ENCODE peak calls at places on chromosome 11, in five cellular contexts. One of them, this sample, is unnamed.
A peak's percentile ranks its signal among the peaks of the same experiment; 100 is the strongest.

GRCh38 chr11:113134605-113135004 is 173.4 kb downstream of the NCAM1 start:
- DNase-seq in PC-3: no peak
- DNase-seq in LHCN-M2: no peak
- DNase-seq in activated T-cell treated with anti-CD3 and anti-CD28 coated beads for 1 hour: no peak
- DNase-seq in lower lobe of right lung: no peak
- DNase-seq in this sample: no peak

GRCh38 chr11:64306876-64307622 is 1.7 kb downstream of the ESRRA start:
- DNase-seq in activated T-cell treated with anti-CD3 and anti-CD28 coated beads for 1 hour: no peak
- DNase-seq in LHCN-M2: peak; percentile 35
- DNase-seq in PC-3: no peak
- DNase-seq in lower lobe of right lung: peak; percentile 74
- DNase-seq in this sample: no peak

GRCh38 chr11:64787526-64788320 is 9.4 kb upstream of the SF1 start:
- DNase-seq in LHCN-M2: peak; percentile 36
- DNase-seq in lower lobe of right lung: peak; percentile 78
- DNase-seq in activated T-cell treated with anti-CD3 and anti-CD28 coated beads for 1 hour: peak; percentile 51
- DNase-seq in PC-3: peak; percentile 64
- DNase-seq in this sample: no peak

GRCh38 chr11:104705475-104706195 is 192.6 kb downstream of the CASP12 start:
- DNase-seq in PC-3: peak; percentile 12
- DNase-seq in activated T-cell treated with anti-CD3 and anti-CD28 coated beads for 1 hour: peak; percentile 43
- DNase-seq in LHCN-M2: peak; percentile 26
- DNase-seq in lower lobe of right lung: peak; percentile 35
- DNase-seq in this sample: peak; percentile 14

GRCh38 chr11:65491614-65492386 is 7.0 kb upstream of the MALAT1 start:
- DNase-seq in PC-3: peak; percentile 94
- DNase-seq in activated T-cell treated with anti-CD3 and anti-CD28 coated beads for 1 hour: no peak
- DNase-seq in LHCN-M2: peak; percentile 93
- DNase-seq in lower lobe of right lung: peak; percentile 88
- DNase-seq in this sample: peak; percentile 87

GRCh38 chr11:36567684-36568083 is at the start of gene RAG1:
- DNase-seq in activated T-cell treated with anti-CD3 and anti-CD28 coated beads for 1 hour: no peak
- DNase-seq in LHCN-M2: no peak
- DNase-seq in lower lobe of right lung: no peak
- DNase-seq in PC-3: no peak
- DNase-seq in this sample: no peak

GRCh38 chr11:123217897-123218296 is 22.8 kb upstream of the CLMP start:
- DNase-seq in LHCN-M2: no peak
- DNase-seq in PC-3: no peak
- DNase-seq in lower lobe of right lung: no peak
- DNase-seq in activated T-cell treated with anti-CD3 and anti-CD28 coated beads for 1 hour: no peak
- DNase-seq in this sample: no peak

GRCh38 chr11:108965602-108966001 is 300.7 kb downstream of the DDX10 start:
- DNase-seq in lower lobe of right lung: no peak
- DNase-seq in activated T-cell treated with anti-CD3 and anti-CD28 coated beads for 1 hour: no peak
- DNase-seq in PC-3: no peak
- DNase-seq in LHCN-M2: peak; percentile 70
- DNase-seq in this sample: no peak

GRCh38 chr11:77449060-77449521 is 24.8 kb downstream of the PAK1 start:
- DNase-seq in activated T-cell treated with anti-CD3 and anti-CD28 coated beads for 1 hour: no peak
- DNase-seq in lower lobe of right lung: no peak
- DNase-seq in PC-3: no peak
- DNase-seq in LHCN-M2: no peak
- DNase-seq in this sample: no peak

GRCh38 chr11:28666632-28667031 is 558.4 kb downstream of the METTL15 start:
- DNase-seq in lower lobe of right lung: no peak
- DNase-seq in PC-3: no peak
- DNase-seq in LHCN-M2: no peak
- DNase-seq in activated T-cell treated with anti-CD3 and anti-CD28 coated beads for 1 hour: no peak
- DNase-seq in this sample: no peak

GRCh38 chr11:9076661-9077060 is 14.7 kb downstream of the SCUBE2 start:
- DNase-seq in PC-3: peak; percentile 59
- DNase-seq in activated T-cell treated with anti-CD3 and anti-CD28 coated beads for 1 hour: no peak
- DNase-seq in LHCN-M2: no peak
- DNase-seq in lower lobe of right lung: no peak
- DNase-seq in this sample: no peak

GRCh38 chr11:96109265-96110030 is 185.5 kb upstream of the MTMR2 start:
- DNase-seq in PC-3: no peak
- DNase-seq in lower lobe of right lung: no peak
- DNase-seq in LHCN-M2: no peak
- DNase-seq in activated T-cell treated with anti-CD3 and anti-CD28 coated beads for 1 hour: no peak
- DNase-seq in this sample: no peak

GRCh38 chr11:121582296-121582695 is 129.5 kb upstream of the SORL1-AS1 start:
- DNase-seq in PC-3: no peak
- DNase-seq in lower lobe of right lung: no peak
- DNase-seq in activated T-cell treated with anti-CD3 and anti-CD28 coated beads for 1 hour: no peak
- DNase-seq in LHCN-M2: no peak
- DNase-seq in this sample: no peak

GRCh38 chr11:103326070-103326794 is 217.0 kb downstream of the DYNC2H1 start:
- DNase-seq in lower lobe of right lung: no peak
- DNase-seq in activated T-cell treated with anti-CD3 and anti-CD28 coated beads for 1 hour: no peak
- DNase-seq in LHCN-M2: peak; percentile 80
- DNase-seq in PC-3: peak; percentile 92
- DNase-seq in this sample: no peak

GRCh38 chr11:7595016-7595869 is 78.1 kb downstream of the CYB5R2 start:
- DNase-seq in PC-3: no peak
- DNase-seq in activated T-cell treated with anti-CD3 and anti-CD28 coated beads for 1 hour: no peak
- DNase-seq in LHCN-M2: no peak
- DNase-seq in lower lobe of right lung: no peak
- DNase-seq in this sample: no peak

GRCh38 chr11:7543302-7543701 is 29.5 kb downstream of the PPFIBP2 start:
- DNase-seq in LHCN-M2: no peak
- DNase-seq in activated T-cell treated with anti-CD3 and anti-CD28 coated beads for 1 hour: no peak
- DNase-seq in lower lobe of right lung: no peak
- DNase-seq in PC-3: no peak
- DNase-seq in this sample: no peak

GRCh38 chr11:16921019-16921418 is 93.2 kb downstream of the PLEKHA7 start:
- DNase-seq in PC-3: no peak
- DNase-seq in lower lobe of right lung: no peak
- DNase-seq in activated T-cell treated with anti-CD3 and anti-CD28 coated beads for 1 hour: no peak
- DNase-seq in LHCN-M2: no peak
- DNase-seq in this sample: no peak

GRCh38 chr11:16505481-16505880 is 149.1 kb upstream of the SOX6 start:
- DNase-seq in activated T-cell treated with anti-CD3 and anti-CD28 coated beads for 1 hour: no peak
- DNase-seq in LHCN-M2: no peak
- DNase-seq in PC-3: no peak
- DNase-seq in lower lobe of right lung: no peak
- DNase-seq in this sample: no peak

GRCh38 chr11:92861641-92862040 is 107.8 kb upstream of the MTNR1B start:
- DNase-seq in LHCN-M2: no peak
- DNase-seq in lower lobe of right lung: no peak
- DNase-seq in PC-3: no peak
- DNase-seq in activated T-cell treated with anti-CD3 and anti-CD28 coated beads for 1 hour: no peak
- DNase-seq in this sample: no peak

GRCh38 chr11:46529086-46529905 is 64.5 kb downstream of the AMBRA1 start:
- DNase-seq in lower lobe of right lung: peak; percentile 64
- DNase-seq in activated T-cell treated with anti-CD3 and anti-CD28 coated beads for 1 hour: peak; percentile 67
- DNase-seq in PC-3: peak; percentile 65
- DNase-seq in LHCN-M2: peak; percentile 44
- DNase-seq in this sample: peak; percentile 30

GRCh38 chr11:130637566-130637965 is 189.1 kb downstream of the ADAMTS15 start:
- DNase-seq in PC-3: no peak
- DNase-seq in activated T-cell treated with anti-CD3 and anti-CD28 coated beads for 1 hour: no peak
- DNase-seq in lower lobe of right lung: no peak
- DNase-seq in LHCN-M2: no peak
- DNase-seq in this sample: no peak

GRCh38 chr11:66315921-66316811 is 678 bp downstream of the CD248 start:
- DNase-seq in LHCN-M2: no peak
- DNase-seq in PC-3: no peak
- DNase-seq in activated T-cell treated with anti-CD3 and anti-CD28 coated beads for 1 hour: no peak
- DNase-seq in lower lobe of right lung: no peak
- DNase-seq in this sample: peak; percentile 38

GRCh38 chr11:62048101-62048500 is 75.7 kb upstream of the INCENP start:
- DNase-seq in lower lobe of right lung: no peak
- DNase-seq in PC-3: peak; percentile 61
- DNase-seq in activated T-cell treated with anti-CD3 and anti-CD28 coated beads for 1 hour: no peak
- DNase-seq in LHCN-M2: no peak
- DNase-seq in this sample: no peak

GRCh38 chr11:47175746-47176327 is 842 bp downstream of the ARFGAP2 start:
- DNase-seq in activated T-cell treated with anti-CD3 and anti-CD28 coated beads for 1 hour: no peak
- DNase-seq in LHCN-M2: no peak
- DNase-seq in lower lobe of right lung: no peak
- DNase-seq in PC-3: peak; percentile 13
- DNase-seq in this sample: no peak

GRCh38 chr11:72736452-72737069 is 15.6 kb downstream of the ARAP1 start:
- DNase-seq in PC-3: peak; percentile 85
- DNase-seq in activated T-cell treated with anti-CD3 and anti-CD28 coated beads for 1 hour: peak; percentile 40
- DNase-seq in lower lobe of right lung: peak; percentile 86
- DNase-seq in LHCN-M2: peak; percentile 65
- DNase-seq in this sample: no peak

GRCh38 chr11:747176-748006 is at the start of gene TALDO1:
- DNase-seq in lower lobe of right lung: peak; percentile 96
- DNase-seq in activated T-cell treated with anti-CD3 and anti-CD28 coated beads for 1 hour: peak; percentile 70
- DNase-seq in LHCN-M2: peak; percentile 76
- DNase-seq in PC-3: peak; percentile 86
- DNase-seq in this sample: peak; percentile 86

GRCh38 chr11:134370526-134371435 is 39.0 kb downstream of the GLB1L2 start:
- DNase-seq in LHCN-M2: no peak
- DNase-seq in activated T-cell treated with anti-CD3 and anti-CD28 coated beads for 1 hour: no peak
- DNase-seq in PC-3: no peak
- DNase-seq in lower lobe of right lung: peak; percentile 14
- DNase-seq in this sample: no peak

GRCh38 chr11:27820249-27820648 is 120.0 kb upstream of the BDNF start:
- DNase-seq in LHCN-M2: no peak
- DNase-seq in lower lobe of right lung: no peak
- DNase-seq in activated T-cell treated with anti-CD3 and anti-CD28 coated beads for 1 hour: no peak
- DNase-seq in PC-3: peak; percentile 78
- DNase-seq in this sample: no peak